ENCODE peak calls at places on chromosome 11, in eight cellular contexts. Q, J, U, T, B, E, F and R are unnamed samples.

GRCh38 chr11:70930215-70930614 is 322.2 kb downstream of the SHANK2 start:
- DNase-seq in E (no peak), B (no peak), Q (no peak), F (no peak), U (no peak), J (no peak), T (no peak), R (no peak)

GRCh38 chr11:69218271-69218682 is 62.5 kb downstream of the SMIM38 start:
- DNase-seq in T (no peak), Q (no peak), F (no peak), B (no peak), J (no peak), U (no peak), E (no peak), R (no peak)

GRCh38 chr11:20360650-20361049 is 2.9 kb upstream of the HTATIP2 start:
- DNase-seq in F (peak), J (peak), Q (no peak), E (no peak), T (no peak), U (peak), B (peak), R (peak)

GRCh38 chr11:99419991-99420390 is 399.2 kb downstream of the CNTN5 start:
- DNase-seq in J (peak), F (no peak), U (no peak), T (no peak), E (no peak), Q (no peak), B (no peak), R (no peak)

GRCh38 chr11:134052988-134053945 is 15.6 kb upstream of the JAM3 start:
- DNase-seq in U (no peak), B (no peak), Q (no peak), T (no peak), J (no peak), F (no peak), E (no peak), R (no peak)

GRCh38 chr11:65266210-65266609 is 4.4 kb downstream of the POLA2 start:
- DNase-seq in Q (no peak), E (no peak), F (no peak), U (no peak), J (no peak), T (no peak), B (no peak), R (no peak)

GRCh38 chr11:17197431-17197898 is 10.3 kb downstream of the PIK3C2A start:
- DNase-seq in B (no peak), F (no peak), Q (no peak), E (no peak), T (peak), U (peak), J (peak), R (peak)

GRCh38 chr11:65423516-65424199 is 1.1 kb downstream of the NEAT1 start:
- DNase-seq in J (peak), Q (no peak), U (peak), F (no peak), E (no peak), T (no peak), B (no peak), R (no peak)

GRCh38 chr11:19594326-19594725 is 118.3 kb upstream of the NAV2 start:
- DNase-seq in E (no peak), Q (no peak), U (no peak), T (no peak), J (peak), F (no peak), B (no peak), R (no peak)

GRCh38 chr11:69841859-69842698 is 22.9 kb upstream of the FGF3 start:
- DNase-seq in Q (no peak), B (no peak), T (no peak), J (peak), U (peak), E (peak), F (no peak), R (no peak)

GRCh38 chr11:2367266-2368160 is 9.6 kb upstream of the CD81 start:
- DNase-seq in F (no peak), J (no peak), Q (no peak), B (no peak), T (no peak), U (no peak), E (no peak), R (no peak)